ENCODE peak calls at places on chromosomes 6 and 20, in nine cellular contexts. H is A549, Q is HCT116, B is GM12878, P is SK-N-SH, J is Panc1, W is GM23338, R is K562, A is HepG2. Z is an unnamed sample.

GRCh38 chr20:17571153-17571527 is 1.3 kb downstream of the DSTN start:
- DNase-seq in H (no peak), Q (no peak), B (no peak), P (no peak), J (no peak), W (no peak), R (no peak), A (no peak), Z (no peak)

GRCh38 chr6:108655840-108656650 is 95.3 kb downstream of the FOXO3 start:
- DNase-seq in H (no peak), Q (no peak), B (no peak), P (peak), J (no peak), W (no peak), R (no peak), A (peak), Z (no peak)

GRCh38 chr6:144435602-144436426 is 150.7 kb downstream of the UTRN start:
- DNase-seq in H (no peak), Q (no peak), B (no peak), P (no peak), J (no peak), W (no peak), R (no peak), A (no peak), Z (no peak)

GRCh38 chr6:105607624-105608392 is 204.9 kb upstream of the PREP start:
- DNase-seq in H (no peak), Q (no peak), B (no peak), P (no peak), J (no peak), W (no peak), R (no peak), A (no peak), Z (no peak)

GRCh38 chr6:27321901-27322300 is 9.8 kb upstream of the POM121L2 start:
- DNase-seq in H (no peak), Q (no peak), B (no peak), P (no peak), J (no peak), W (no peak), R (no peak), A (no peak), Z (no peak)

GRCh38 chr20:20593447-20594170 is 118.8 kb downstream of the RALGAPA2 start:
- DNase-seq in H (peak), Q (peak), B (no peak), P (peak), J (peak), W (peak), R (peak), A (peak), Z (peak)

GRCh38 chr6:29938746-29939508 is 3.4 kb upstream of the HLA-A start:
- DNase-seq in H (no peak), Q (no peak), B (no peak), P (no peak), J (no peak), W (peak), R (no peak), A (peak), Z (peak)

GRCh38 chr6:148535976-148536375 is 193.3 kb downstream of the SASH1 start:
- DNase-seq in H (no peak), Q (no peak), B (no peak), P (no peak), J (no peak), W (no peak), R (no peak), A (no peak), Z (no peak)

GRCh38 chr6:70901324-70901723 is 55.5 kb downstream of the B3GAT2 start:
- DNase-seq in H (no peak), Q (peak), B (no peak), P (no peak), J (no peak), W (no peak), R (no peak), A (no peak), Z (no peak)
- TF ChIP-seq CTCF in H (no peak), Q (peak), B (peak), P (peak), J (peak), W (peak), R (no peak), A (no peak), Z (peak)

DNA sequence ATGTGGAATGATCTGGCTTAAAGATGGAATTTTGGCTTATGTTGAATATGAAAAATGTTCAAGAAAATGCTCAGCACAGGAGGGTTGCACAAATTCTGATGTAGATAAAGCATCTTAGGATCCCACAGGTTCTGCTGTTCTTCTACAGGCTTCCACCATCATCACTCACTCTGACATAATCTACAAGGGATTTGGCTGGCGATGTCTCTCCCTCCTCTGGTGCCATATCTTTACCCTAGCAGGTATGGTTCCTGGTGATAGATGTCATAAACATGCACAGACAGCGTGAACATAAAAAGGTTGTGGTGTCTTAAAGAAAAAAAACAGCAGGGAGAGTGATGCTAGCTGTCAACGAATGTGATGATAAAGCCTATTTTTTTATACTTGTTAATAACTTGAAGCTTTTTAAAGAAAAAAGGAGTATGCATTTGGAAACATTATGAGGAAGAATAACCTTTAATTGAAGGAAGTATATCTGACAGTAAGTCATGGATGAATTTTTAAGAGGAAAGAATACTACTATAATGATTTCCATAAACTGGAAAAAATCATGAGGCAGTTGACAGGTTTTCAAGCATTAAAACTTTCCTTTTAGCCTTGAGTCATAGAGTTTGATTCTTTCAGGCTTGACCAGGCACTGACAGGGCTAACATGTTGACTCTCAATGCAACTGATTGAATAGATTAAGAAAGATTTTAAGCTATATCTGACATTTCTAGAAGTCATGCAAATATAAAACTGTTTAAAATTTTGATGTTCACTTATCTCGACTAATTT is 50.1 kb downstream of the OGFRL1 start:
- DNase-seq in H (no peak), Q (no peak), B (no peak), P (no peak), J (no peak), W (no peak), R (no peak), A (no peak), Z (no peak)
- TF ChIP-seq REST in H (no peak), Q (no peak), B (no peak), P (no peak), J (no peak), W (no peak), R (no peak), A (no peak), Z (no peak)

GRCh38 chr6:161217631-161218030 is 56.2 kb downstream of the AGPAT4 start:
- DNase-seq in H (no peak), Q (no peak), B (no peak), P (no peak), J (no peak), W (no peak), R (no peak), A (no peak), Z (no peak)

GRCh38 chr6:161215876-161216615 is 57.8 kb downstream of the AGPAT4 start:
- DNase-seq in H (no peak), Q (no peak), B (no peak), P (no peak), J (no peak), W (no peak), R (no peak), A (no peak), Z (no peak)

GRCh38 chr6:161219336-161220079 is 54.4 kb downstream of the AGPAT4 start:
- DNase-seq in H (no peak), Q (no peak), B (no peak), P (no peak), J (no peak), W (no peak), R (no peak), A (no peak), Z (no peak)

GRCh38 chr6:161216616-161217205 is 57.1 kb downstream of the AGPAT4 start:
- DNase-seq in H (no peak), Q (no peak), B (no peak), P (no peak), J (no peak), W (no peak), R (no peak), A (no peak), Z (no peak)

GRCh38 chr6:161218222-161218621 is 55.6 kb downstream of the AGPAT4 start:
- DNase-seq in H (no peak), Q (no peak), B (no peak), P (no peak), J (no peak), W (no peak), R (no peak), A (no peak), Z (no peak)
- TF ChIP-seq CTCF in H (no peak), Q (no peak), B (no peak), P (no peak), J (peak), W (peak), R (no peak), A (peak), Z (no peak)

GRCh38 chr20:32595143-32595542 is 10.0 kb upstream of the NOL4L start:
- DNase-seq in H (no peak), Q (no peak), B (no peak), P (no peak), J (no peak), W (no peak), R (no peak), A (no peak), Z (no peak)
- TF ChIP-seq REST in H (no peak), Q (no peak), B (no peak), P (no peak), J (no peak), W (no peak), R (no peak), A (no peak), Z (no peak)

DNA sequence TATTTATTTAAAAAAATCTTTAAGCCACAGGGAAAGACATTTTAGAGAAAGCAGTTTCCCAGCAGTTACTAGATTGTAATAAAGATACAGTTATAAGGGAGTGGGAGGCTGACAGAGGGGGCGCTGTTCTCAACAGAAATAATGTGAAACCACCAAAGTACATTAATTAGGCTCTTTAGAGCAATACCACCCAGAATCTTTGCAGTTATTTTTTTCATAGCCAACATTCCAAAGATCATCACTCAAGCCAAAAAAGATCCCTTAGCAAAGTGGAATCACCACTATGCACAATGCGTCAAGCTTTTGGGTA is 331.3 kb upstream of the DEFB112 start:
- DNase-seq in H (no peak), Q (no peak), B (no peak), P (peak), J (no peak), W (peak), R (no peak), A (no peak), Z (no peak)
- TF ChIP-seq CTCF in H (no peak), Q (no peak), B (no peak), P (peak), J (peak), W (peak), R (no peak), A (peak), Z (no peak)

GRCh38 chr6:113734886-113735481 is 122.2 kb upstream of the MARCKS start:
- DNase-seq in H (no peak), Q (no peak), B (no peak), P (no peak), J (no peak), W (no peak), R (no peak), A (no peak), Z (peak)
- TF ChIP-seq REST in H (no peak), Q (no peak), B (no peak), P (no peak), J (no peak), W (no peak), R (no peak), A (no peak), Z (no peak)

GRCh38 chr20:16283307-16283706 is 289.9 kb downstream of the KIF16B start:
- DNase-seq in H (no peak), Q (no peak), B (no peak), P (no peak), J (no peak), W (no peak), R (no peak), A (no peak), Z (no peak)
- TF ChIP-seq CTCF in H (no peak), Q (no peak), B (no peak), P (no peak), J (no peak), W (no peak), R (no peak), A (no peak), Z (no peak)

GRCh38 chr6:137638926-137639706 is 144.9 kb upstream of the OLIG3 start:
- DNase-seq in H (no peak), Q (no peak), B (no peak), P (no peak), J (no peak), W (no peak), R (no peak), A (no peak), Z (no peak)
- TF ChIP-seq REST in H (no peak), Q (no peak), B (no peak), P (no peak), J (no peak), W (no peak), R (no peak), A (no peak), Z (no peak)

Z was measured in HL-60.